ENCODE peak calls at places on chromosomes 11 and 22, in six cellular contexts. T is stomach; F is ovary; S is CD8-positive, alpha-beta T cell; P is upper lobe of right lung; U is kidney. Z is an unnamed sample.

GRCh38 chr22:26897384-26897783 is 240.0 kb downstream of the MIAT start:
- DNase-seq in U (no peak), P (no peak), T (no peak), F (no peak), S (no peak), Z (no peak)

GRCh38 chr11:111635706-111636045 is 33.4 kb downstream of the SIK2 start:
- DNase-seq in P (no peak), U (no peak), S (no peak), T (no peak), F (no peak), Z (no peak)

GRCh38 chr11:5380740-5381342 is 2.8 kb upstream of the OR51M1 start:
- DNase-seq in U (no peak), P (no peak), S (peak; percentile 4), T (peak; percentile 54), F (no peak), Z (no peak)

GRCh38 chr11:119106564-119107537 is at the start of gene C2CD2L:
- DNase-seq in S (peak; percentile 84), T (peak; percentile 92), F (peak; percentile 89), P (peak; percentile 95), U (peak; percentile 96), Z (peak; percentile 90)

GRCh38 chr22:25012743-25013142 is 60.2 kb downstream of the KIAA1671 start:
- DNase-seq in P (no peak), T (no peak), U (no peak), F (no peak), S (no peak), Z (no peak)

GRCh38 chr11:12087075-12087775 is 23.2 kb upstream of the MICAL2 start:
- DNase-seq in F (no peak), U (no peak), P (no peak), S (peak; percentile 34), T (no peak), Z (no peak)

GRCh38 chr11:48055292-48056132 is 75.2 kb downstream of the PTPRJ start:
- DNase-seq in T (peak; percentile 72), F (no peak), U (peak; percentile 72), P (no peak), S (peak; percentile 36), Z (no peak)

GRCh38 chr11:64378335-64378884 is 19.4 kb downstream of the RPS6KA4 start:
- DNase-seq in T (no peak), P (no peak), U (peak; percentile 76), F (peak; percentile 77), S (no peak), Z (no peak)

GRCh38 chr22:48513446-48513845 is 1314.2 kb downstream of the BRD1 start:
- DNase-seq in T (no peak), F (no peak), P (no peak), S (no peak), U (no peak), Z (no peak)

GRCh38 chr11:9605742-9606141 is 32.3 kb downstream of the WEE1 start:
- DNase-seq in S (no peak), T (no peak), P (no peak), U (no peak), F (no peak), Z (peak; percentile 36)

GRCh38 chr11:74278721-74279148 is 32.7 kb downstream of the P4HA3 start:
- DNase-seq in P (no peak), T (no peak), U (no peak), S (no peak), F (peak; percentile 82), Z (peak; percentile 84)

GRCh38 chr22:24419480-24419860 is 7.9 kb upstream of the ADORA2A start:
- DNase-seq in S (no peak), U (no peak), F (no peak), P (no peak), T (no peak), Z (no peak)

GRCh38 chr11:16604784-16605439 is 133.5 kb upstream of the C11orf58 start:
- DNase-seq in P (peak; percentile 82), S (no peak), U (peak; percentile 89), F (peak; percentile 52), T (peak; percentile 54), Z (no peak)

GRCh38 chr11:133443361-133443760 is 88.9 kb downstream of the OPCML start:
- DNase-seq in U (no peak), T (no peak), S (no peak), F (no peak), P (no peak), Z (no peak)

GRCh38 chr11:64044730-64045386 is 9.1 kb downstream of the FLRT1 start:
- DNase-seq in S (no peak), F (no peak), P (no peak), U (no peak), T (no peak), Z (no peak)

GRCh38 chr22:50236731-50237409 is 8.0 kb downstream of the TUBGCP6 start:
- DNase-seq in S (no peak), P (no peak), F (no peak), T (no peak), U (peak; percentile 55), Z (no peak)

GRCh38 chr11:104852811-104853210 is 45.4 kb downstream of the CASP12 start:
- DNase-seq in P (no peak), T (no peak), S (no peak), F (no peak), U (no peak), Z (no peak)

GRCh38 chr11:66336234-66337102 is at the start of gene RIN1:
- DNase-seq in F (peak; percentile 73), T (peak; percentile 75), S (peak; percentile 59), U (peak; percentile 91), P (peak; percentile 78), Z (peak; percentile 87)

GRCh38 chr22:30614879-30615278 is 7.9 kb downstream of the TCN2 start:
- DNase-seq in F (no peak), S (no peak), U (no peak), T (no peak), P (no peak), Z (no peak)

GRCh38 chr11:118343248-118343647 is 743 bp upstream of the CD3D start:
- DNase-seq in U (no peak), P (no peak), S (peak; percentile 27), T (no peak), F (no peak), Z (no peak)

GRCh38 chr11:57087966-57088365 is 93.8 kb upstream of the LRRC55 start:
- DNase-seq in F (no peak), U (no peak), T (no peak), S (no peak), P (no peak), Z (no peak)

GRCh38 chr11:105577645-105578044 is 32.2 kb upstream of the GRIA4 start:
- DNase-seq in T (no peak), S (no peak), U (no peak), P (no peak), F (no peak), Z (no peak)

GRCh38 chr11:83008581-83008923 is 63.1 kb downstream of the RAB30 start:
- DNase-seq in F (no peak), U (no peak), S (no peak), P (no peak), T (no peak), Z (no peak)

DNA sequence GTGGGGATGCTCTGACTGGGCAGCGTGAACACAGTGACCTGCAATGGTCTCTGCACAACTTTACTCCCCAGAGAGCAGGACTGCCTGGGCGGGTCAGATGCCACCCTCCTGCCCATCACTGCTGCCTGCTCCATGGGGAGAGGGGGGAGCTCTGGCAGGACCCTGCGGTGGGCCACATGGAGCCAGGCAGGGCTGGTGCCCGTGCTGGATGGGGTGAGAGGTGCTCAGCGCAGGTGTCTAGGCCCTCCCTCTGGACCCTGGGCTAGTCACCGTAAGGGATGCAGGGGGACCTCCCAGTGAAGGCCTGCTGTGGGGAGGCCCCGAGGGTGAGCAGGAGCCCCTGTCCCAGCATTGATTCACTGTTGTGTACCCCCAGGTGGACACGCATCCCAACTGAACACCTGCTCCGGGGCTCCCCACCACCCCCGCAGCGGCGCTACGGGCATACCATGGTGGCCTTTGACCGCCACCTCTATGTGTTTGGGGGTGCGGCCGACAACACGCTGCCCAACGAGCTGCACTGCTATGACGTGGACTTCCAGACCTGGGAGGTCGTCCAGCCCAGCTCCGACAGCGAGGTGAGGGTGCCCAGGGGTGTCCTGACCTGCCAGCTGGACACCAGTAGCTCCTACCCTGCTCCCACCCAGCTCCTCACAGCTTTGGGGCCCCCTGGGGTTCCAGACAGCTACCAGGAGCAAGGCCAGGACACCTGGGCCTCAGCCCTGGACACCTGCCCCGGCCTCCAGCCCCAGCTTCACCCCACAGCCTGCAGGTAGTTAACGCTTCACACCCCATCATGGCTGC is 9.4 kb downstream of the LZTR1 start:
- DNase-seq in U (peak; percentile 73), F (peak; percentile 42), S (no peak), T (no peak), P (no peak), Z (no peak)
- H3K36me3 ChIP-seq in U (peaks cover 14% of the 10 kb centered on the region), F (no peaks in the 10 kb centered on the region), S (peaks cover 14% of the 10 kb centered on the region), T (peaks cover 89% of the 10 kb centered on the region), P (peaks cover 46% of the 10 kb centered on the region), Z (peaks cover 53% of the 10 kb centered on the region)

DNA sequence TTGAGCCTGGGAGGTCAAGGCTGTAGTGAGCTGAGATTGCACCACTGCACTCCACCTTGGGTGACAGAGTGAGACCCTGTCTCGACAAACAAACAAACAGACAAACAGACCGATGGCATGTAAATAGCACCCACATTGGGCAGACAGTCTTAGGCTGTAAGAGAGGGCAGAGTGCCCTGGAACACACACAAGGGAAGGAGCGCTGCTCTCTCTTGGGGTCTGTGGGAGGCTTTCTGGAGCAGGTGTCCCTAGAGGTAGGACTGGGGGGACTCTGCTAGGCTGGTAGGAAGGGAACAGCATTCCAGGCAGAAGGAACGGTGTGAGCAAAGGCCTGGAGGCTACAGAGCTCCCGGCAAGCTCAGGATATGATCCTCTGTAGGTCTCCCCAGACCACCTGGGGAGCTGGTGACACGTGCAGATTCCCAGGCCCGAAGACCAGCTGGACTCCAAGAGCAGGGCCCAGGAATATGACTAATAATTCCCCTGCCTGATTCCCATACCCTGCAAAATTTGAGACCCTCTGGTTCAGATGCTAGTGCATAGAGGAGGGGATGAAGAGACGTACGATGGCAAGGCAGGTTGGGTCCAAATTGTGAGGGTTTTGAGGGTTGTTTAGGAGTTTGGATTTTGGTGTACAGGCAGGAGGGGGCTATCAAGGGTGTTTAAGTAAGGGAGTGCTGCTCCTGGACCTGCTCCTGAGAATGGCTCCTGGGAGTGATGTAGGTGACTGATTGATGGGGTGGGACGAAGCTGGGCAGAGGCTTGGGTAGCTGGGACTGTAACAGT is 11.6 kb downstream of the SMIM38 start:
- DNase-seq in S (no peak), T (no peak), U (no peak), F (no peak), P (no peak), Z (no peak)
- H3K4me3 ChIP-seq in S (no peak overlapping the region), T (no peak overlapping the region), U (no peak overlapping the region), F (no peak overlapping the region), P (no peak overlapping the region), Z (no peak overlapping the region)

DNA sequence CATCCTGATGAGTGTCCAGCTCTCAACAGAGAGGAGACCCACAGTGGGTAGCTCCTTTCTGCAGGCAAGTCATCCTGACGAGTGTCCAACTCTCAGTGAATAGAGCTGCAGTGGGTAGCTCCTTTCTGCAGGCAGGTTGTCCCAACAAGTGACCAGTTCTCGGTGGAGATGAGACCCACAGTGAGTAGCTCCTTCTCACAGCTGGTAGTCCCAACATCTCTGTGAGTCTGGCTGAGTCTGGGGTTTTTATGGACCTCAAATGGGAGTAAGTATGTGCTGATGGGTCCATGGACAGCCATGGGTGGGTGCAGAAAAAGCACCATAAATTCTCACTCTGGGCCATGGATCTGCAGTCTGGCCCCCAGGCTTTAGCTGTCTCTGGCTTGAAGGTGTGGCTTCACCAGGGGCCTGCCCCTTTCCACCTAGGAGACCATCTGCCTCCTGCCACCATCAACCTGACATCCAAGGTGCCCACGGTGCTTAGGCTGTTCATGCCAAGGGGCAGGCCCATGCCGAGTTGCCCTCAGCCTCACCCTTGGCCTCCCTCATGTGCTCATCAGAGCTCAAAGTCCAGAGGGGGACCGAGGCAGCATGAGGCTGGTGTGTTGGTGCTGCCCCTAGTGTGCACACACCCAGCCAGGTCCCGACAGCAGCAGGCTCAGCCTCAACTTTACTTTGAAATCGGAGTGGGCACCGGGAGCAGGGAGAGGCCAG is 15.3 kb downstream of the NPAT start:
- DNase-seq in U (no peak), S (no peak), T (no peak), F (no peak), P (no peak), Z (no peak)
- H3K36me3 ChIP-seq in U (peaks cover 8% of the 10 kb centered on the region), S (peaks cover 51% of the 10 kb centered on the region), T (peaks cover 71% of the 10 kb centered on the region), F (no peaks in the 10 kb centered on the region), P (peaks cover 41% of the 10 kb centered on the region), Z (peaks cover 45% of the 10 kb centered on the region)

GRCh38 chr22:22822106-22822505 is 65.5 kb upstream of the IGLL5 start:
- DNase-seq in U (no peak), F (no peak), P (no peak), T (no peak), S (no peak), Z (no peak)
- H3K4me3 ChIP-seq in U (no peak overlapping the region), F (no peak overlapping the region), P (no peak overlapping the region), T (no peak overlapping the region), S (peak overlapping the region; percentile 8), Z (no peak overlapping the region)

Z was measured in right atrium auricular region.